ENCODE peak calls at places on chromosomes 12 and 14, in seven cellular contexts. B, T, X, J, U, E and D are unnamed samples.
A peak's percentile ranks its signal among the peaks of the same experiment; 100 is the strongest.

GRCh38 chr12:107536613-107537012 is 149.0 kb upstream of the PWP1 start:
- DNase-seq in T (no peak), B (no peak), X (peak; percentile 57), E (no peak), J (no peak), U (no peak), D (no peak)

GRCh38 chr12:107238276-107238675 is 144.9 kb upstream of the CRY1 start:
- DNase-seq in X (peak; percentile 73), U (no peak), J (no peak), E (no peak), T (no peak), B (no peak), D (no peak)

GRCh38 chr12:127515941-127516340 is 751.0 kb upstream of the TMEM132C start:
- DNase-seq in B (no peak), T (no peak), X (peak; percentile 74), J (no peak), U (no peak), E (no peak), D (no peak)

GRCh38 chr14:67999693-68000384 is 180.3 kb downstream of the RAD51B start:
- DNase-seq in E (no peak), X (peak; percentile 95), T (no peak), U (no peak), B (no peak), J (no peak), D (no peak)

GRCh38 chr12:46970636-46971035 is 108.8 kb upstream of the PCED1B start:
- DNase-seq in T (no peak), U (no peak), J (no peak), B (no peak), E (no peak), X (no peak), D (no peak)

GRCh38 chr12:124224535-124225110 is 70.3 kb upstream of the RFLNA start:
- DNase-seq in U (no peak), T (no peak), B (no peak), E (no peak), J (no peak), X (no peak), D (no peak)

GRCh38 chr12:16076553-16076952 is 165.4 kb downstream of the DERA start:
- DNase-seq in E (no peak), X (no peak), U (peak; percentile 4), T (no peak), J (no peak), B (no peak), D (no peak)

GRCh38 chr12:43028826-43029225 is 439.3 kb upstream of the PRICKLE1 start:
- DNase-seq in E (no peak), B (no peak), U (no peak), T (no peak), X (peak; percentile 34), J (no peak), D (no peak)

GRCh38 chr14:85402546-85403162 is 127.3 kb upstream of the FLRT2 start:
- DNase-seq in U (no peak), B (no peak), T (no peak), J (no peak), X (peak; percentile 54), E (no peak), D (no peak)

GRCh38 chr12:12685305-12685704 is 10.7 kb downstream of the GPR19 start:
- DNase-seq in X (no peak), U (no peak), E (no peak), B (no peak), J (peak; percentile 52), T (no peak), D (no peak)

GRCh38 chr14:39488600-39488999 is 56.4 kb upstream of the FBXO33 start:
- DNase-seq in X (no peak), B (no peak), U (peak; percentile 35), T (no peak), E (no peak), J (peak; percentile 58), D (no peak)

GRCh38 chr12:131473261-131473660 is 237.6 kb upstream of the SFSWAP start:
- DNase-seq in J (no peak), X (no peak), T (no peak), E (no peak), U (no peak), B (no peak), D (no peak)

GRCh38 chr12:126708492-126708896 is 1558.5 kb upstream of the TMEM132C start:
- DNase-seq in B (peak; percentile 36), T (no peak), X (peak; percentile 72), J (no peak), E (no peak), U (no peak), D (no peak)

GRCh38 chr14:61561144-61561543 is 134.2 kb upstream of the HIF1A start:
- DNase-seq in T (no peak), J (no peak), B (no peak), U (no peak), X (peak; percentile 61), E (no peak), D (no peak)

GRCh38 chr14:61453103-61453767 is 131.9 kb downstream of the PRKCH start:
- DNase-seq in J (no peak), B (no peak), X (no peak), U (no peak), T (no peak), E (no peak), D (no peak)

GRCh38 chr12:119998471-119999245 is 9.6 kb downstream of the BICDL1 start:
- DNase-seq in T (no peak), J (no peak), U (no peak), B (no peak), E (no peak), X (no peak), D (no peak)

GRCh38 chr14:77248666-77249065 is 22.3 kb downstream of the NGB start:
- DNase-seq in U (no peak), T (no peak), J (no peak), X (no peak), E (no peak), B (no peak), D (no peak)

GRCh38 chr12:86838709-86839108 is 582.5 kb upstream of the MGAT4C start:
- DNase-seq in J (no peak), B (no peak), X (no peak), T (no peak), E (no peak), U (no peak), D (no peak)

GRCh38 chr14:91252901-91253794 is 8.6 kb upstream of the GPR68 start:
- DNase-seq in T (peak; percentile 80), U (no peak), B (no peak), X (no peak), J (peak; percentile 81), E (no peak), D (peak; percentile 53)

GRCh38 chr14:91255026-91255695 is 10.7 kb upstream of the GPR68 start:
- DNase-seq in U (no peak), B (no peak), X (no peak), E (no peak), T (no peak), J (no peak), D (no peak)

GRCh38 chr14:91255820-91256219 is 11.3 kb upstream of the GPR68 start:
- DNase-seq in B (no peak), J (no peak), T (no peak), U (no peak), E (no peak), X (no peak), D (no peak)

GRCh38 chr14:91253795-91254323 is 9.4 kb upstream of the GPR68 start:
- DNase-seq in J (peak; percentile 63), T (no peak), X (no peak), E (no peak), B (no peak), U (no peak), D (no peak)

DNA sequence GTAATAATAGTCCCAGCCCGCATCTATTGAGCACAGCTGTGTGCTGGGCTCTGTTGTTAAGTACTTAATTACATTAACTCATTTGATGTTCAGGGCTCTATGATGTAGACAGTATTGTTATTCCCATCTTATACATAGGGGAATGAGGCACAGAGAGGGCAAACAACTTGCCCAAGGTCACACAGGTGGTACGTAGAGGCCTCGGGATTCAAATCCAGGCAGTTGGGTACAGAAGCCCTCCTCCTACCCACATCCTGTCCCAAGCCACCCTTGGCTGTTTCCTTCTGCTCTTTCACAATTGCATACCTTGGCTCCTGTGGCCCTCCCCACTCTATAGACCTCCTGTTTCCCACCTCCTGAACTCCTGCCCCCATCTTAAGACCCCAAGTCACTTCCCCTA is 10.0 kb upstream of the GPR68 start:
- DNase-seq in T (no peak), B (no peak), U (no peak), J (no peak), X (no peak), E (no peak), D (no peak)
- H3K4me3 ChIP-seq in T (no peak overlapping the region), B (no peak overlapping the region), U (no peak overlapping the region), J (no peak overlapping the region), X (no peak overlapping the region), E (no peak overlapping the region), D (no peak overlapping the region)

DNA sequence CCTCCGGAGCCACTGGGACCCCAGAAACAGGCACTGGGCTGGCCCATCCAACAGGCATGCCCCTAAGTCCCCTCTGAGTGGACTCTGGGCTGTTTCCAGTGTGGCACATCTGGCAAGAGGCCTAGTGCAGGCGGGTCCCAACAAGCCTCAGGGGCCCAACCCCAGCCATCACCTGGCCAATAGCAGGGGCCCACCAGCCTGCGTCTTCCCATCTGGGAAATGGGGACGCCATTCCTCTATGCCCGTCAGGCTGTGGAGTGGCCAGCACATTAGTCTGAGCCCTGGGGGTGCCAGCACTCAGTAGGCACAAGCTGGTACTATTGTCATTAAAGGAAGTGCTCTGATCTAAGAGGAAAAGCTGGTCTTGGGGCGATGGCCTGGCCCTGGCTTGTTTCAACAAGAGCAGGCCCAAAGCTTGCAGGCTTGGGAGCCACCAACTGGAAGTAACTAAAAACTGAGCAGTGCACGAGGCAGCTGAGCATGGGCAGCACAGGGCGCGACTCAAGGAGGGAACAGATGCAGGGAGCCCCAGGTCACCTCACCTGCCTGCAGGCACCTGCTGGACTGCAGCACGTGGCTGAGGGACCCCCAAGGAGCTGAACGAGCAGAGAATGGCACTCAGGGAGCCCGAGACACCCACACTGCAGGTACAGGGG is 8.4 kb downstream of the DEGS2 start:
- DNase-seq in T (no peak), J (no peak), B (no peak), E (no peak), U (no peak), X (no peak), D (peak; percentile 6)
- H3K4me1 ChIP-seq in T (peaks cover 10% of the 10 kb centered on the region), J (peaks cover 8% of the 10 kb centered on the region), B (peaks cover 8% of the 10 kb centered on the region), E (peaks cover 4% of the 10 kb centered on the region), U (peaks cover 3% of the 10 kb centered on the region), X (no peaks in the 10 kb centered on the region), D (peaks cover 7% of the 10 kb centered on the region)

DNA sequence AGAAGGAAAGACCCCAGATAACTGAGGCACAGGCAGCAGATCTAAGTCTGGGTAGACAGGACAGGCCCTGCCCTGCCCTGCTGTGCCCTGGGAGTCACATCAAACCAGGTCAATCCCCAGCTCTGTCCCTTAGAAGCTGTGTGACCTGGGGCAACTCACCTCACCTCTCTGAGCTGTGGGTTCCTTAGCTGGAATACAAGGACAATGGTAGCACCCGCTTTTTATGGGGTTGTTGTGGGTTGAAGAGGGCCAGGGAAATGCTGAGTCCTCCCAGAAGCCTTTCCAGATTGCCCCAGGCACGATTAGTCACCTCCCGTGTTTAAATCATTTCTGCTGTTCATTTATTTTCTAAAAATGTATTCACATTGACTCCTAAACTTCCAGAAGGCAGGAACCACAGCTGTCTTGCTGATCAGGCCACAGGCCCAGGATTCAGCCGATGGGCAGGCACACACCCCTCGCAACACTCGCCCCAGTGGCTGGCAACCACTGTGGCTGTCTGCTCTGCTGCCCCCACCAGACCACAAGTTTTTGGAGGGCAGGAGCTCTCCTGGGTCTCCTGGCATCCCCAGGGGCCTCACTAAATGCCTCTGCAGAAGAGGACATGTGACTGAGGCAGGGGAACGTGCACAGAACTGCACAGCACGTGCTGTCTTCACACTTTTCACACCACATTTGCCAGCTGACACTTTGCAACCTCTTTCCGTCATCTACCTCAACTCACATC is 3.0 kb downstream of the SELPLG start:
- DNase-seq in U (no peak), T (no peak), J (no peak), B (no peak), E (no peak), X (peak; percentile 53), D (no peak)
- H3K4me3 ChIP-seq in U (no peak overlapping the region), T (peak overlapping the region; percentile 31), J (no peak overlapping the region), B (no peak overlapping the region), E (no peak overlapping the region), X (no peak overlapping the region), D (no peak overlapping the region)

GRCh38 chr14:100106260-100106659 is 41.0 kb downstream of the EVL start:
- DNase-seq in E (peak; percentile 38), X (no peak), B (no peak), U (no peak), T (no peak), J (no peak), D (no peak)
- H3K4me1 ChIP-seq in E (no peaks in the 10 kb centered on the region), X (peaks cover 20% of the 10 kb centered on the region), B (peaks cover 61% of the 10 kb centered on the region), U (no peaks in the 10 kb centered on the region), T (peaks cover 61% of the 10 kb centered on the region), J (no peaks in the 10 kb centered on the region), D (peaks cover 50% of the 10 kb centered on the region)